ENCODE peak calls at places on chromosomes 2 and 18, in six cellular contexts. One of them, this sample, is unnamed.

GRCh38 chr2:205808493-205809121 is 126.3 kb downstream of the NRP2 start:
- DNase-seq in IMR-90: no peak
- DNase-seq in left lung: no peak
- DNase-seq in adrenal gland: no peak
- DNase-seq in CD4-positive, CD25-positive, alpha-beta regulatory T cell: no peak
- DNase-seq in CD4-positive, alpha-beta T cell: no peak
- DNase-seq in this sample: no peak

GRCh38 chr2:172196768-172197322 is 94.1 kb upstream of the DLX2 start:
- DNase-seq in left lung: peak; percentile 80
- DNase-seq in CD4-positive, alpha-beta T cell: peak; percentile 7
- DNase-seq in adrenal gland: no peak
- DNase-seq in IMR-90: peak; percentile 85
- DNase-seq in CD4-positive, CD25-positive, alpha-beta regulatory T cell: no peak
- DNase-seq in this sample: peak; percentile 55

GRCh38 chr18:40577255-40577654 is 1377.8 kb upstream of the PIK3C3 start:
- DNase-seq in left lung: no peak
- DNase-seq in adrenal gland: no peak
- DNase-seq in IMR-90: peak; percentile 19
- DNase-seq in CD4-positive, alpha-beta T cell: no peak
- DNase-seq in CD4-positive, CD25-positive, alpha-beta regulatory T cell: no peak
- DNase-seq in this sample: no peak

GRCh38 chr2:25309402-25309801 is 32.3 kb downstream of the DNMT3A start:
- DNase-seq in CD4-positive, CD25-positive, alpha-beta regulatory T cell: peak; percentile 62
- DNase-seq in left lung: no peak
- DNase-seq in adrenal gland: no peak
- DNase-seq in CD4-positive, alpha-beta T cell: peak; percentile 65
- DNase-seq in IMR-90: peak; percentile 50
- DNase-seq in this sample: no peak

GRCh38 chr2:237967463-237967871 is 653 bp downstream of the UBE2F start:
- DNase-seq in left lung: peak; percentile 90
- DNase-seq in IMR-90: no peak
- DNase-seq in CD4-positive, alpha-beta T cell: no peak
- DNase-seq in adrenal gland: peak; percentile 51
- DNase-seq in CD4-positive, CD25-positive, alpha-beta regulatory T cell: no peak
- DNase-seq in this sample: peak; percentile 82

GRCh38 chr2:200839513-200839912 is 24.9 kb downstream of the CLK1 start:
- DNase-seq in IMR-90: no peak
- DNase-seq in CD4-positive, alpha-beta T cell: no peak
- DNase-seq in CD4-positive, CD25-positive, alpha-beta regulatory T cell: no peak
- DNase-seq in adrenal gland: no peak
- DNase-seq in left lung: no peak
- DNase-seq in this sample: no peak

GRCh38 chr2:160254363-160254762 is 54.3 kb upstream of the ITGB6 start:
- DNase-seq in CD4-positive, alpha-beta T cell: no peak
- DNase-seq in IMR-90: no peak
- DNase-seq in CD4-positive, CD25-positive, alpha-beta regulatory T cell: no peak
- DNase-seq in left lung: no peak
- DNase-seq in adrenal gland: no peak
- DNase-seq in this sample: no peak

GRCh38 chr2:168338292-168338691 is 90.9 kb upstream of the STK39 start:
- DNase-seq in CD4-positive, alpha-beta T cell: no peak
- DNase-seq in IMR-90: no peak
- DNase-seq in adrenal gland: no peak
- DNase-seq in left lung: no peak
- DNase-seq in CD4-positive, CD25-positive, alpha-beta regulatory T cell: no peak
- DNase-seq in this sample: no peak

GRCh38 chr2:152560163-152560562 is 157.1 kb downstream of the PRPF40A start:
- DNase-seq in left lung: no peak
- DNase-seq in CD4-positive, alpha-beta T cell: no peak
- DNase-seq in IMR-90: peak; percentile 77
- DNase-seq in adrenal gland: no peak
- DNase-seq in CD4-positive, CD25-positive, alpha-beta regulatory T cell: no peak
- DNase-seq in this sample: no peak

GRCh38 chr18:6509417-6510198 is 94.9 kb upstream of the L3MBTL4 start:
- DNase-seq in CD4-positive, CD25-positive, alpha-beta regulatory T cell: no peak
- DNase-seq in left lung: no peak
- DNase-seq in adrenal gland: no peak
- DNase-seq in CD4-positive, alpha-beta T cell: no peak
- DNase-seq in IMR-90: no peak
- DNase-seq in this sample: no peak

GRCh38 chr2:239959059-239959971 is 65.8 kb downstream of the NDUFA10 start:
- DNase-seq in adrenal gland: no peak
- DNase-seq in IMR-90: peak; percentile 15
- DNase-seq in left lung: peak; percentile 39
- DNase-seq in CD4-positive, alpha-beta T cell: no peak
- DNase-seq in CD4-positive, CD25-positive, alpha-beta regulatory T cell: no peak
- DNase-seq in this sample: no peak

GRCh38 chr2:227453810-227454209 is 18.1 kb upstream of the AGFG1 start:
- DNase-seq in CD4-positive, CD25-positive, alpha-beta regulatory T cell: no peak
- DNase-seq in left lung: no peak
- DNase-seq in IMR-90: no peak
- DNase-seq in CD4-positive, alpha-beta T cell: no peak
- DNase-seq in adrenal gland: no peak
- DNase-seq in this sample: no peak

GRCh38 chr18:26757263-26758019 is 108.1 kb downstream of the AQP4 start:
- DNase-seq in CD4-positive, alpha-beta T cell: no peak
- DNase-seq in adrenal gland: no peak
- DNase-seq in CD4-positive, CD25-positive, alpha-beta regulatory T cell: no peak
- DNase-seq in left lung: no peak
- DNase-seq in IMR-90: no peak
- DNase-seq in this sample: no peak

GRCh38 chr2:61807036-61807757 is 46.7 kb downstream of the FAM161A start:
- DNase-seq in CD4-positive, CD25-positive, alpha-beta regulatory T cell: no peak
- DNase-seq in left lung: no peak
- DNase-seq in IMR-90: no peak
- DNase-seq in adrenal gland: no peak
- DNase-seq in CD4-positive, alpha-beta T cell: no peak
- DNase-seq in this sample: no peak

GRCh38 chr2:96869281-96869823 is 528 bp downstream of the SEMA4C start:
- DNase-seq in CD4-positive, alpha-beta T cell: no peak
- DNase-seq in CD4-positive, CD25-positive, alpha-beta regulatory T cell: no peak
- DNase-seq in adrenal gland: peak; percentile 90
- DNase-seq in left lung: peak; percentile 87
- DNase-seq in IMR-90: peak; percentile 74
- DNase-seq in this sample: peak; percentile 92

GRCh38 chr2:80461505-80462197 is 157.1 kb upstream of the LRRTM1 start:
- DNase-seq in left lung: no peak
- DNase-seq in CD4-positive, CD25-positive, alpha-beta regulatory T cell: no peak
- DNase-seq in adrenal gland: no peak
- DNase-seq in CD4-positive, alpha-beta T cell: no peak
- DNase-seq in IMR-90: no peak
- DNase-seq in this sample: no peak

GRCh38 chr2:240881913-240882312 is 13.3 kb downstream of the AGXT start:
- DNase-seq in IMR-90: no peak
- DNase-seq in CD4-positive, alpha-beta T cell: no peak
- DNase-seq in CD4-positive, CD25-positive, alpha-beta regulatory T cell: peak; percentile 7
- DNase-seq in adrenal gland: no peak
- DNase-seq in left lung: no peak
- DNase-seq in this sample: no peak

GRCh38 chr2:238158807-238159539 is at the start of gene ERFE:
- DNase-seq in left lung: peak; percentile 80
- DNase-seq in IMR-90: peak; percentile 33
- DNase-seq in CD4-positive, alpha-beta T cell: peak; percentile 30
- DNase-seq in CD4-positive, CD25-positive, alpha-beta regulatory T cell: peak; percentile 32
- DNase-seq in adrenal gland: no peak
- DNase-seq in this sample: peak; percentile 87

GRCh38 chr18:75135158-75135725 is 73.7 kb downstream of the PTGR3 start:
- DNase-seq in CD4-positive, alpha-beta T cell: no peak
- DNase-seq in left lung: peak; percentile 63
- DNase-seq in IMR-90: no peak
- DNase-seq in CD4-positive, CD25-positive, alpha-beta regulatory T cell: no peak
- DNase-seq in adrenal gland: no peak
- DNase-seq in this sample: no peak

GRCh38 chr2:231583982-231584381 is 8.7 kb upstream of the TEX44 start:
- DNase-seq in adrenal gland: no peak
- DNase-seq in CD4-positive, alpha-beta T cell: no peak
- DNase-seq in CD4-positive, CD25-positive, alpha-beta regulatory T cell: no peak
- DNase-seq in IMR-90: no peak
- DNase-seq in left lung: no peak
- DNase-seq in this sample: no peak

GRCh38 chr2:107025869-107026380 is 140.0 kb upstream of the ST6GAL2 start:
- DNase-seq in IMR-90: peak; percentile 23
- DNase-seq in left lung: no peak
- DNase-seq in CD4-positive, CD25-positive, alpha-beta regulatory T cell: no peak
- DNase-seq in CD4-positive, alpha-beta T cell: no peak
- DNase-seq in adrenal gland: no peak
- DNase-seq in this sample: no peak

GRCh38 chr2:217789003-217789735 is 213.6 kb downstream of the TNS1 start:
- DNase-seq in CD4-positive, alpha-beta T cell: peak; percentile 59
- DNase-seq in IMR-90: peak; percentile 64
- DNase-seq in CD4-positive, CD25-positive, alpha-beta regulatory T cell: peak; percentile 61
- DNase-seq in adrenal gland: peak; percentile 81
- DNase-seq in left lung: peak; percentile 91
- DNase-seq in this sample: peak; percentile 95

GRCh38 chr2:43180901-43181300 is 45.5 kb downstream of the ZFP36L2 start:
- DNase-seq in IMR-90: no peak
- DNase-seq in left lung: no peak
- DNase-seq in CD4-positive, CD25-positive, alpha-beta regulatory T cell: no peak
- DNase-seq in CD4-positive, alpha-beta T cell: no peak
- DNase-seq in adrenal gland: no peak
- DNase-seq in this sample: no peak
- H3K27me3 ChIP-seq in IMR-90: no peaks in the 10 kb centered on the region
- H3K27me3 ChIP-seq in left lung: no peaks in the 10 kb centered on the region
- H3K27me3 ChIP-seq in CD4-positive, CD25-positive, alpha-beta regulatory T cell: no peaks in the 10 kb centered on the region
- H3K27me3 ChIP-seq in CD4-positive, alpha-beta T cell: no peaks in the 10 kb centered on the region
- H3K27me3 ChIP-seq in adrenal gland: no peaks in the 10 kb centered on the region
- H3K27me3 ChIP-seq in this sample: no peaks in the 10 kb centered on the region

DNA sequence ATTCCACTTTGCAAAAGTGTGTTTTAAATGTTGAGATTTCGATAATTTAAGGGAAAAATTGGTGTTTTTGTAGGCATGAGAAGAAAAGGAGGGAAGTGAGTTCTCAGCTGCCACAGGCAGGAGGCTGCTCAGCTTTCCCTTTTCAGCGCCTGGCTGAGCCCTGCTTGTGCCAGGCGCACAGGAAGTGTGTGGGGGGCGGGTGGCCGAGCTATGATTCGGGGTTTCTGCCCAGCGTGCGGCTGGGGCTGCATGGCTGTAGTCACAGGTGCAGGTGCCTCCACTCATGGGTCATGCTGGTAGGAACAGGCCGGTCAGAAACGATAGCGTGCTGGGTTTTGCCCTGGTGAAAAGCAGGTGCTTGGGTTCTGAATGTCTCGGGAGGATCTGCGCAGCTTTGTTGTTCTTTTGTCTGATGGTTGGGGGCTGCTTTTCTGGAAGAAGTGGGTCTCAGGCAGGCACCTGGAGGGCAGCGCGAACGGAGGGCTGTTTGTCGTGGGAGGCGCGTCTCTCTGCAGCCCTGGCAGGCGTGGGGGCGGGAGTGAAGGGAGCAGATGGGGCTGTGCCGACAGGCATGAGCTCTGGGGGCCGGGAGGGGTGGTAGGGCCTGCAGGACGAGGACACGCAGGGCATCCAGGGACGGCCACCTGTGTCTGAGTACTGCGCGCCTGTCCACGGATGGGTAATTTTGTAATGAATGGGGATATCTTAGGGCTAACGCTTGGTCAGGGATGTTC is 2.0 kb downstream of the KCNG2 start:
- DNase-seq in left lung: no peak
- DNase-seq in adrenal gland: no peak
- DNase-seq in CD4-positive, CD25-positive, alpha-beta regulatory T cell: no peak
- DNase-seq in CD4-positive, alpha-beta T cell: no peak
- DNase-seq in IMR-90: no peak
- DNase-seq in this sample: peak; percentile 75
- H3K27me3 ChIP-seq in left lung: peaks cover 35% of the 10 kb centered on the region
- H3K27me3 ChIP-seq in adrenal gland: peaks cover 36% of the 10 kb centered on the region
- H3K27me3 ChIP-seq in CD4-positive, CD25-positive, alpha-beta regulatory T cell: peaks cover 8% of the 10 kb centered on the region
- H3K27me3 ChIP-seq in CD4-positive, alpha-beta T cell: peaks cover 36% of the 10 kb centered on the region
- H3K27me3 ChIP-seq in IMR-90: peaks cover 30% of the 10 kb centered on the region
- H3K27me3 ChIP-seq in this sample: no peaks in the 10 kb centered on the region

GRCh38 chr2:75602724-75603342 is 42.1 kb upstream of the EVA1A start:
- DNase-seq in IMR-90: peak; percentile 88
- DNase-seq in adrenal gland: no peak
- DNase-seq in CD4-positive, alpha-beta T cell: no peak
- DNase-seq in CD4-positive, CD25-positive, alpha-beta regulatory T cell: no peak
- DNase-seq in left lung: peak; percentile 74
- DNase-seq in this sample: no peak
- H3K27me3 ChIP-seq in IMR-90: no peaks in the 10 kb centered on the region
- H3K27me3 ChIP-seq in adrenal gland: no peaks in the 10 kb centered on the region
- H3K27me3 ChIP-seq in CD4-positive, alpha-beta T cell: peaks cover 6% of the 10 kb centered on the region
- H3K27me3 ChIP-seq in CD4-positive, CD25-positive, alpha-beta regulatory T cell: peaks cover 16% of the 10 kb centered on the region
- H3K27me3 ChIP-seq in left lung: no peaks in the 10 kb centered on the region
- H3K27me3 ChIP-seq in this sample: peaks cover 2% of the 10 kb centered on the region

GRCh38 chr2:148901142-148901541 is 26.1 kb downstream of the KIF5C start:
- DNase-seq in left lung: no peak
- DNase-seq in CD4-positive, alpha-beta T cell: no peak
- DNase-seq in CD4-positive, CD25-positive, alpha-beta regulatory T cell: no peak
- DNase-seq in IMR-90: no peak
- DNase-seq in adrenal gland: no peak
- DNase-seq in this sample: no peak

GRCh38 chr2:148900350-148900749 is 25.3 kb downstream of the KIF5C start:
- DNase-seq in CD4-positive, alpha-beta T cell: no peak
- DNase-seq in adrenal gland: no peak
- DNase-seq in left lung: no peak
- DNase-seq in IMR-90: no peak
- DNase-seq in CD4-positive, CD25-positive, alpha-beta regulatory T cell: no peak
- DNase-seq in this sample: no peak

GRCh38 chr2:148893906-148894305 is 18.9 kb downstream of the KIF5C start:
- DNase-seq in CD4-positive, CD25-positive, alpha-beta regulatory T cell: no peak
- DNase-seq in adrenal gland: no peak
- DNase-seq in left lung: no peak
- DNase-seq in CD4-positive, alpha-beta T cell: no peak
- DNase-seq in IMR-90: no peak
- DNase-seq in this sample: no peak

GRCh38 chr2:148899638-148900318 is 24.8 kb downstream of the KIF5C start:
- DNase-seq in CD4-positive, alpha-beta T cell: no peak
- DNase-seq in adrenal gland: no peak
- DNase-seq in left lung: no peak
- DNase-seq in IMR-90: no peak
- DNase-seq in CD4-positive, CD25-positive, alpha-beta regulatory T cell: no peak
- DNase-seq in this sample: no peak

DNA sequence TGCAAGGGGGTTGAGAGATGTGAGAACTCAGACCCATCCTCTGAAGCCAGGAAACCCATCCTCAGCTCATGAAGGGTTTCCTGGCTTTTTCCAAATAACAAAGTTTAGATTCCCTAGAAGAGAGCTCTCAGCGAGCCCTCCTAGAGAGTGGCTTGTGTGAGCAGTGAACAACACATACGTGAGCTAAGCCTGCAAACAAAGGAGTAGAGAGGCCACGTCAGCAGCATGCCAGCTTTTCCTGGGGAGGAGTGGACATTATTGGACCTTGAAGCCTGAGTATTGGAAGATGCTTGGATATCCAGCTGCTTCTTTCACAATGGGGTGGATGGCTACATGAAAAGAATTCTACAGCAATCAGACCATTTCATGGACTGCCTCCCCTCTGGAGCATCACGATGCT is 21.1 kb downstream of the KIF5C start:
- DNase-seq in adrenal gland: no peak
- DNase-seq in CD4-positive, CD25-positive, alpha-beta regulatory T cell: no peak
- DNase-seq in IMR-90: no peak
- DNase-seq in CD4-positive, alpha-beta T cell: no peak
- DNase-seq in left lung: no peak
- DNase-seq in this sample: no peak
- H3K27me3 ChIP-seq in adrenal gland: no peaks in the 10 kb centered on the region
- H3K27me3 ChIP-seq in CD4-positive, CD25-positive, alpha-beta regulatory T cell: peaks cover 6% of the 10 kb centered on the region
- H3K27me3 ChIP-seq in IMR-90: no peaks in the 10 kb centered on the region
- H3K27me3 ChIP-seq in CD4-positive, alpha-beta T cell: no peaks in the 10 kb centered on the region
- H3K27me3 ChIP-seq in left lung: no peaks in the 10 kb centered on the region
- H3K27me3 ChIP-seq in this sample: peaks cover 3% of the 10 kb centered on the region

This sample was measured in aorta.